ENCODE peak calls at places on chromosomes 3 and 15, in six cellular contexts. G is fibroblast of the aortic adventitia, O is GOT3, H is HEK293T, Q is fibroblast of lung, C is activated T-helper 1 cell treated with Interleukin-2 at 50 U/mL for 16 hours. Z is an unnamed sample.

GRCh38 chr3:37492468-37492867 is 318.1 kb upstream of the LRRFIP2 start:
- DNase-seq in G (no peak), O (no peak), H (no peak), Q (no peak), C (no peak), Z (no peak)

GRCh38 chr3:3619815-3620214 is 179.4 kb upstream of the LRRN1 start:
- DNase-seq in G (no peak), O (no peak), H (no peak), Q (no peak), C (no peak), Z (no peak)

GRCh38 chr3:37308247-37308646 is 133.9 kb upstream of the LRRFIP2 start:
- DNase-seq in G (peak), O (no peak), H (no peak), Q (peak), C (no peak), Z (no peak)

GRCh38 chr3:66638717-66639116 is 137.9 kb upstream of the LRIG1 start:
- DNase-seq in G (no peak), O (no peak), H (no peak), Q (no peak), C (no peak), Z (no peak)

GRCh38 chr3:112770026-112770626 is 76.5 kb downstream of the CD200R1L start:
- DNase-seq in G (peak), O (no peak), H (no peak), Q (peak), C (no peak), Z (peak)

GRCh38 chr15:42215854-42216829 is 8.0 kb upstream of the VPS39 start:
- DNase-seq in G (peak), O (no peak), H (no peak), Q (peak), C (no peak), Z (no peak)

GRCh38 chr3:13801361-13802214 is 78.3 kb downstream of the WNT7A start:
- DNase-seq in G (no peak), O (no peak), H (no peak), Q (no peak), C (no peak), Z (no peak)

GRCh38 chr3:5190147-5190791 is 2.8 kb downstream of the EDEM1 start:
- DNase-seq in G (no peak), O (no peak), H (no peak), Q (no peak), C (no peak), Z (peak)

GRCh38 chr15:77032052-77032646 is 37.2 kb downstream of the PSTPIP1 start:
- DNase-seq in G (no peak), O (no peak), H (no peak), Q (no peak), C (no peak), Z (no peak)

GRCh38 chr3:123322866-123323265 is 121.1 kb downstream of the SEC22A start:
- DNase-seq in G (no peak), O (no peak), H (no peak), Q (no peak), C (no peak), Z (no peak)

GRCh38 chr3:113844622-113845222 is 6.1 kb downstream of the GRAMD1C start:
- DNase-seq in G (peak), O (no peak), H (peak), Q (peak), C (no peak), Z (no peak)

GRCh38 chr3:175020101-175020500 is 161.0 kb downstream of the NAALADL2 start:
- DNase-seq in G (peak), O (no peak), H (no peak), Q (no peak), C (no peak), Z (no peak)

GRCh38 chr3:9396301-9396631 is 1.1 kb upstream of the SETD5 start:
- DNase-seq in G (peak), O (no peak), H (peak), Q (peak), C (no peak), Z (peak)

GRCh38 chr3:118972974-118973373 is 61.7 kb downstream of the IGSF11 start:
- DNase-seq in G (no peak), O (no peak), H (no peak), Q (no peak), C (no peak), Z (no peak)

GRCh38 chr3:184580376-184580775 is 18.8 kb downstream of the EPHB3 start:
- DNase-seq in G (no peak), O (no peak), H (no peak), Q (no peak), C (no peak), Z (no peak)

GRCh38 chr3:30308131-30308530 is 298.3 kb upstream of the TGFBR2 start:
- DNase-seq in G (peak), O (no peak), H (no peak), Q (peak), C (no peak), Z (no peak)

GRCh38 chr3:132522353-132522752 is 74.7 kb upstream of the ACKR4 start:
- DNase-seq in G (no peak), O (no peak), H (no peak), Q (no peak), C (no peak), Z (no peak)

GRCh38 chr3:133856316-133856715 is 39.4 kb downstream of the RAB6B start:
- DNase-seq in G (peak), O (no peak), H (no peak), Q (no peak), C (no peak), Z (no peak)

GRCh38 chr3:144312702-144313101 is 341.1 kb downstream of the DIPK2A start:
- DNase-seq in G (no peak), O (no peak), H (no peak), Q (peak), C (no peak), Z (no peak)

GRCh38 chr15:68584704-68585573 is 6.1 kb downstream of the CORO2B start:
- DNase-seq in G (no peak), O (no peak), H (no peak), Q (no peak), C (no peak), Z (no peak)

GRCh38 chr3:38029400-38030125 is at the start of gene PLCD1:
- DNase-seq in G (peak), O (peak), H (peak), Q (peak), C (peak), Z (peak)

GRCh38 chr3:37074178-37074577 is 80.9 kb downstream of the MLH1 start:
- DNase-seq in G (peak), O (no peak), H (no peak), Q (peak), C (no peak), Z (no peak)

GRCh38 chr3:11136871-11137626 is 17.2 kb upstream of the HRH1 start:
- DNase-seq in G (peak), O (peak), H (peak), Q (peak), C (no peak), Z (no peak)

GRCh38 chr3:157175678-157176077 is 15.7 kb upstream of the CCNL1 start:
- DNase-seq in G (peak), O (no peak), H (peak), Q (peak), C (no peak), Z (peak)

GRCh38 chr3:150407818-150408231 is 273 bp upstream of the TSC22D2 start:
- DNase-seq in G (no peak), O (no peak), H (no peak), Q (peak), C (no peak), Z (no peak)

Z was measured in activated naive CD8-positive, alpha-beta T cell treated with anti-CD3 and anti-CD28 coated beads, Interleukin-2, amount 50 U/mL, for 24 hours.